ENCODE peak calls at places on chromosomes 2 and 18, in nine cellular contexts. Y is right lobe of liver; N is activated T-helper 9 cell treated with anti-CD3 and anti-CD28 coated beads, Interleukin-2, amount 50 U/mL, for 16 hours; F is stimulated activated CD4-positive, alpha-beta T cell treated with anti-CD3 and anti-CD28 coated beads, Interleukin-1b, Interleukin-23, amount 100 ng/mL, for 48 hours; E is NCI-H774; S is breast epithelium; U is lower lobe of right lung; Q is WTC11; T is T follicular helper cell. C is an unnamed sample.

GRCh38 chr2:26456701-26457224 is 21.2 kb downstream of the OTOF start:
- DNase-seq in Y (peak), N (no peak), F (no peak), E (no peak), S (no peak), U (peak), Q (no peak), T (no peak), C (no peak)

GRCh38 chr2:216936954-216937357 is 77.1 kb upstream of the TNP1 start:
- DNase-seq in Y (no peak), N (no peak), F (no peak), E (no peak), S (no peak), U (no peak), Q (no peak), T (no peak), C (no peak)

GRCh38 chr18:1002653-1003178 is 98.0 kb downstream of the ADCYAP1 start:
- DNase-seq in Y (no peak), N (no peak), F (no peak), E (no peak), S (no peak), U (no peak), Q (no peak), T (no peak), C (no peak)

GRCh38 chr2:74501335-74502071 is 2.1 kb upstream of the LBX2 start:
- DNase-seq in Y (no peak), N (no peak), F (no peak), E (no peak), S (no peak), U (peak), Q (no peak), T (no peak), C (peak)

GRCh38 chr2:118907759-118908158 is 34.2 kb upstream of the MARCO start:
- DNase-seq in Y (no peak), N (no peak), F (no peak), E (no peak), S (no peak), U (no peak), Q (no peak), T (no peak), C (no peak)

GRCh38 chr18:55488473-55488872 is 99.5 kb downstream of the TCF4 start:
- DNase-seq in Y (no peak), N (no peak), F (no peak), E (peak), S (no peak), U (no peak), Q (peak), T (no peak), C (peak)

GRCh38 chr2:36450466-36451196 is 95.1 kb downstream of the CRIM1 start:
- DNase-seq in Y (no peak), N (no peak), F (no peak), E (no peak), S (no peak), U (no peak), Q (no peak), T (no peak), C (no peak)

GRCh38 chr2:235723811-235724465 is 230.1 kb downstream of the AGAP1 start:
- DNase-seq in Y (no peak), N (no peak), F (no peak), E (no peak), S (no peak), U (no peak), Q (no peak), T (no peak), C (no peak)

GRCh38 chr2:215436705-215437570 is 1.1 kb upstream of the FN1 start:
- DNase-seq in Y (no peak), N (no peak), F (no peak), E (no peak), S (no peak), U (peak), Q (peak), T (no peak), C (no peak)

GRCh38 chr2:61854435-61855177 is 746 bp upstream of the FAM161A start:
- DNase-seq in Y (peak), N (peak), F (peak), E (peak), S (peak), U (peak), Q (peak), T (peak), C (peak)

GRCh38 chr2:106030287-106031268 is 163.5 kb downstream of the UXS1 start:
- DNase-seq in Y (peak), N (peak), F (peak), E (no peak), S (peak), U (no peak), Q (no peak), T (no peak), C (no peak)

GRCh38 chr2:238063414-238064189 is 2.8 kb downstream of the SCLY start:
- DNase-seq in Y (peak), N (no peak), F (no peak), E (no peak), S (no peak), U (no peak), Q (no peak), T (no peak), C (no peak)

GRCh38 chr2:204533629-204534370 is 11.5 kb upstream of the PARD3B start:
- DNase-seq in Y (no peak), N (no peak), F (no peak), E (peak), S (no peak), U (no peak), Q (no peak), T (no peak), C (no peak)

GRCh38 chr18:60198063-60198462 is 174.5 kb downstream of the MC4R start:
- DNase-seq in Y (no peak), N (no peak), F (no peak), E (no peak), S (no peak), U (no peak), Q (no peak), T (no peak), C (no peak)

GRCh38 chr2:221350621-221351020 is 221.5 kb downstream of the EPHA4 start:
- DNase-seq in Y (no peak), N (no peak), F (no peak), E (no peak), S (no peak), U (no peak), Q (no peak), T (no peak), C (no peak)

GRCh38 chr18:46169464-46169941 is 65.3 kb downstream of the HAUS1 start:
- DNase-seq in Y (no peak), N (no peak), F (no peak), E (no peak), S (no peak), U (no peak), Q (no peak), T (no peak), C (no peak)

GRCh38 chr2:133062174-133062573 is 392.2 kb upstream of the LYPD1 start:
- DNase-seq in Y (no peak), N (no peak), F (no peak), E (no peak), S (no peak), U (no peak), Q (no peak), T (no peak), C (no peak)

GRCh38 chr18:58256316-58257080 is 212.5 kb downstream of the NEDD4L start:
- DNase-seq in Y (no peak), N (no peak), F (no peak), E (no peak), S (no peak), U (no peak), Q (no peak), T (no peak), C (no peak)

GRCh38 chr2:40150206-40150765 is 301.6 kb downstream of the SLC8A1 start:
- DNase-seq in Y (no peak), N (no peak), F (no peak), E (no peak), S (no peak), U (no peak), Q (no peak), T (no peak), C (no peak)

GRCh38 chr2:86301711-86302202 is 35.7 kb downstream of the REEP1 start:
- DNase-seq in Y (no peak), N (no peak), F (no peak), E (no peak), S (no peak), U (no peak), Q (no peak), T (no peak), C (no peak)

GRCh38 chr2:95231723-95232122 is 24.4 kb downstream of the ZNF892 start:
- DNase-seq in Y (peak), N (no peak), F (peak), E (peak), S (peak), U (peak), Q (peak), T (no peak), C (peak)

GRCh38 chr18:49019446-49020045 is 68.8 kb upstream of the SMAD7 start:
- DNase-seq in Y (no peak), N (no peak), F (no peak), E (no peak), S (peak), U (no peak), Q (no peak), T (no peak), C (no peak)

GRCh38 chr18:48649231-48649630 is 110.4 kb downstream of the CTIF start:
- DNase-seq in Y (no peak), N (no peak), F (no peak), E (peak), S (no peak), U (no peak), Q (peak), T (no peak), C (peak)

GRCh38 chr2:101675512-101675911 is 22.0 kb upstream of the MAP4K4 start:
- DNase-seq in Y (no peak), N (no peak), F (no peak), E (no peak), S (no peak), U (no peak), Q (no peak), T (no peak), C (no peak)

GRCh38 chr2:7377861-7378569 is 460.8 kb downstream of the RNF144A start:
- DNase-seq in Y (no peak), N (no peak), F (no peak), E (no peak), S (peak), U (no peak), Q (peak), T (no peak), C (no peak)

GRCh38 chr2:67471681-67472080 is 74.5 kb downstream of the ETAA1 start:
- DNase-seq in Y (no peak), N (no peak), F (no peak), E (no peak), S (no peak), U (no peak), Q (no peak), T (no peak), C (no peak)

GRCh38 chr2:33240178-33240577 is 236.3 kb upstream of the RASGRP3 start:
- DNase-seq in Y (no peak), N (no peak), F (no peak), E (peak), S (no peak), U (no peak), Q (no peak), T (no peak), C (no peak)

GRCh38 chr2:70360661-70361316 is 58.9 kb upstream of the FAM136A start:
- DNase-seq in Y (no peak), N (no peak), F (no peak), E (no peak), S (no peak), U (no peak), Q (no peak), T (no peak), C (no peak)

GRCh38 chr2:150468350-150468960 is 19.0 kb downstream of the RND3 start:
- DNase-seq in Y (no peak), N (no peak), F (no peak), E (no peak), S (no peak), U (no peak), Q (no peak), T (no peak), C (no peak)

GRCh38 chr2:234558642-234559041 is 61.8 kb upstream of the ARL4C start:
- DNase-seq in Y (no peak), N (no peak), F (no peak), E (no peak), S (no peak), U (no peak), Q (no peak), T (no peak), C (no peak)

GRCh38 chr2:135843671-135844070 is 6.7 kb upstream of the LCT start:
- DNase-seq in Y (no peak), N (no peak), F (no peak), E (no peak), S (no peak), U (no peak), Q (no peak), T (no peak), C (no peak)

GRCh38 chr2:157831573-157832315 is 44.4 kb downstream of the ACVR1 start:
- DNase-seq in Y (no peak), N (no peak), F (no peak), E (no peak), S (no peak), U (no peak), Q (no peak), T (no peak), C (no peak)